ENCODE peak calls at places on chromosome X, in six cellular contexts. D is HCT116, N is H1, R is HepG2, Y is K562, C is GM12878. G is an unnamed sample.

GRCh38 chrX:32852203-32852602 is 359.1 kb downstream of the DMD start:
- DNase-seq in D (no peak), N (no peak), R (no peak), Y (no peak), C (no peak), G (no peak)

GRCh38 chrX:150049647-150050046 is 111.4 kb upstream of the EOLA2 start:
- DNase-seq in D (no peak), N (no peak), R (no peak), Y (no peak), C (no peak), G (peak)

GRCh38 chrX:928606-929005 is 283.8 kb downstream of the CRLF2 start:
- DNase-seq in D (no peak), N (no peak), R (no peak), Y (no peak), C (no peak), G (no peak)

GRCh38 chrX:54920610-54921426 is at the start of gene TRO:
- DNase-seq in D (no peak), N (peak), R (no peak), Y (no peak), C (no peak), G (no peak)

GRCh38 chrX:10102046-10102704 is 54.6 kb upstream of the CLCN4 start:
- DNase-seq in D (no peak), N (no peak), R (no peak), Y (no peak), C (no peak), G (no peak)

GRCh38 chrX:121579016-121579760 is 531.8 kb downstream of the GLUD2 start:
- DNase-seq in D (peak), N (no peak), R (peak), Y (peak), C (peak), G (peak)

GRCh38 chrX:10111364-10112148 is 45.2 kb upstream of the CLCN4 start:
- DNase-seq in D (no peak), N (no peak), R (peak), Y (no peak), C (peak), G (no peak)

GRCh38 chrX:49184294-49185061 is 1.7 kb downstream of the PRICKLE3 start:
- DNase-seq in D (peak), N (peak), R (no peak), Y (peak), C (no peak), G (peak)

GRCh38 chrX:6812087-6812486 is 277.2 kb upstream of the VCX3A start:
- DNase-seq in D (no peak), N (no peak), R (no peak), Y (no peak), C (no peak), G (no peak)

GRCh38 chrX:53713987-53714579 is 27.6 kb upstream of the HUWE1 start:
- DNase-seq in D (no peak), N (no peak), R (no peak), Y (no peak), C (peak), G (no peak)

GRCh38 chrX:12950851-12951589 is 23.9 kb upstream of the TMSB4X start:
- DNase-seq in D (no peak), N (no peak), R (peak), Y (peak), C (peak), G (peak)

GRCh38 chrX:29040160-29040559 is 452.9 kb downstream of the IL1RAPL1 start:
- DNase-seq in D (no peak), N (no peak), R (no peak), Y (no peak), C (no peak), G (no peak)

GRCh38 chrX:154719132-154719675 is 31.7 kb downstream of the GAB3 start:
- DNase-seq in D (no peak), N (no peak), R (no peak), Y (no peak), C (no peak), G (no peak)

DNA sequence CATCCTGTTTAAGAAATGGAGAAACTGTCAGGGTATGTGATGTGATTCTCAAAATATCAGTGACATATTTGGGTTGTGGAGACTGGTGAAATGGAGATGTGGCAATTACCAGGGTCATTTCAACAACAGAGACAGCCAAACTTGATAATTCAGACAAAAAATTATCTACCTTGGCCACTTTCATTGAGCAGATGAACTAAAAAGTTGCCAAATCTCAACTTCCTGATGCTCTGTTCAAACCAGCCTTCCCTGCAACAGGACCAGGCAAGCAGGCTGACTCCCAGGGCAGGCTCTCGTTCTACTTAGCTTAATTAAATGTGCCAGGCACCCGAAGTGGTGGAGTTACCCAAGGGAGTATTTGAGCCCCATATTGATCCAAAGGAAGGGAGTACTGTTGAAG is 199.6 kb downstream of the AFF2 start:
- DNase-seq in D (no peak), N (no peak), R (no peak), Y (no peak), C (no peak), G (no peak)
- TF ChIP-seq JUND in D (no peak), N (no peak), R (no peak), Y (no peak), C (no peak), G (no peak)

GRCh38 chrX:11462648-11463047 is 169.4 kb downstream of the AMELX start:
- DNase-seq in D (no peak), N (no peak), R (no peak), Y (no peak), C (no peak), G (no peak)

GRCh38 chrX:11462136-11462535 is 168.9 kb downstream of the AMELX start:
- DNase-seq in D (no peak), N (no peak), R (peak), Y (peak), C (no peak), G (no peak)

GRCh38 chrX:11460347-11460746 is 167.1 kb downstream of the AMELX start:
- DNase-seq in D (no peak), N (no peak), R (no peak), Y (peak), C (no peak), G (no peak)

GRCh38 chrX:11461181-11462001 is 168.2 kb downstream of the AMELX start:
- DNase-seq in D (no peak), N (no peak), R (no peak), Y (peak), C (no peak), G (no peak)

GRCh38 chrX:11458175-11458574 is 165.0 kb downstream of the AMELX start:
- DNase-seq in D (no peak), N (no peak), R (no peak), Y (no peak), C (no peak), G (peak)
- TF ChIP-seq JUND in D (no peak), N (no peak), R (no peak), Y (no peak), C (no peak), G (no peak)

DNA sequence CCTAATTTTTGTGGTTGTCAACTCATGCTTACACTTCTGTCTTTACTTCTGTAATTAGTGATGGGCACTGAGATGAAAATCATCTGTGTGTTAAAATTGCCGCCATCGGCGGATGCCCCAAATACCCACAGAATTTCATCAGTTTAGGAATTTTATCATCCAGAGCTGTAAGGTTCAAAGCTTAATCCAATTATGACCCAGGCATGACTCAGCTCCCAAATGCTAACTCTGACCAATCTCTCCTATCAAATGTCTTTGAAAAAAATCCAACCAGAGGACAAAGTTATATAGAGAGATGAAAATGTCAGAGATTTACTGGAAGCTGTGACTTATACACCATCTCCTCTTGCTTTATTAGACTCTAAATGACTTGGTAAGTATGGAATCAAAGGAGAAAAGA is 1048.7 kb upstream of the PRKX start:
- DNase-seq in D (no peak), N (no peak), R (no peak), Y (no peak), C (no peak), G (no peak)
- TF ChIP-seq JUND in D (no peak), N (no peak), R (no peak), Y (no peak), C (no peak), G (no peak)

DNA sequence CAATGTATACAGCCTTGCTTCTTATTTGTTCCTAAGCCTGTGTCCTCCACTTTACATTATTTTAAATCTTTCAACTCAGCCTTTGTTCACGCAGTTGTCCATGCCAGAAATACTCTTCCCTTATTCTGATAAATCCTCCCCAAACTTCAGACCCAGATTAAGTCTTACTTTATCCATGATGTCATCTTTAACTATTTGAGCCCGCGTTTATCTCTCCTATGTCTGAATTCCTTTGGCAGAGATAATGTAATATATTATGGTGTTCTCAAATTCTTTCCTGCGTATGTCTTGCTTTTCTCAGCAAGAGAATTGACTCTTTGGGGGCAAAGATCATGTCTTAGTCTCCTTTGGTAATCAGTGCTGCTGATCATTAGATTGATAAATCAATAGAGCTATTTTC is 129.6 kb downstream of the LUZP4 start:
- DNase-seq in D (no peak), N (no peak), R (no peak), Y (no peak), C (no peak), G (no peak)
- TF ChIP-seq JUND in D (no peak), N (no peak), R (no peak), Y (no peak), C (no peak), G (no peak)

DNA sequence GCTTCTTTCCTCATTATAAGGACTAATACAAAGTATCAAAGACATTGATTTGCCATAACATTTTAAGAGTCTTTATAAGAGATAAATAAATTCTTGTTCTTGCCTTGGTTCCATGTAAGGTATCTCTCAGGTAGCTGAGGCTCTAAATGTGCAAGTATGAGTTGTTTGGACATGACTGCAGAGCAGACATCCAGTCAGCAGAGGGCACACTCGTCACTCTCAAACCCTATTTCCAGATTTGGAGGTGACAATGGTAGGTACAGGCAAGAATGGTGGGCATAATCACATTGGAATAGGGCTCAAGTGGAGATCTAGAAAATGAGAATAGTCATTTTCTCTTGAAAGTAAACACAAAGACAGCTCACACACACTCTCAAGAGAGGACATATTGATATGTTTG is 133.3 kb upstream of the ZIC3 start:
- DNase-seq in D (no peak), N (peak), R (peak), Y (peak), C (no peak), G (peak)
- TF ChIP-seq JUND in D (no peak), N (no peak), R (no peak), Y (no peak), C (no peak), G (no peak)

G was measured in T47D.